ENCODE peak calls at places on chromosomes 4 and X, in five cellular contexts. One of them, this sample, is unnamed.

GRCh38 chr4:152156448-152156847 is 379.4 kb downstream of the FBXW7 start:
- DNase-seq in tibial artery: no peak
- DNase-seq in heart left ventricle: peak
- DNase-seq in astrocyte: no peak
- DNase-seq in PC-3: no peak
- DNase-seq in this sample: no peak

GRCh38 chrX:66021407-66021757 is 18.5 kb downstream of the VSIG4 start:
- DNase-seq in astrocyte: no peak
- DNase-seq in heart left ventricle: no peak
- DNase-seq in PC-3: no peak
- DNase-seq in tibial artery: no peak
- DNase-seq in this sample: no peak

GRCh38 chr4:140284449-140284848 is 89.0 kb upstream of the SCOC start:
- DNase-seq in heart left ventricle: no peak
- DNase-seq in PC-3: no peak
- DNase-seq in tibial artery: no peak
- DNase-seq in astrocyte: no peak
- DNase-seq in this sample: no peak

GRCh38 chr4:130028552-130028951 is 932.6 kb downstream of the C4orf33 start:
- DNase-seq in tibial artery: no peak
- DNase-seq in heart left ventricle: no peak
- DNase-seq in PC-3: no peak
- DNase-seq in astrocyte: no peak
- DNase-seq in this sample: no peak

GRCh38 chr4:112916868-112917267 is 132.6 kb upstream of the ANK2 start:
- DNase-seq in tibial artery: no peak
- DNase-seq in astrocyte: peak
- DNase-seq in PC-3: no peak
- DNase-seq in heart left ventricle: no peak
- DNase-seq in this sample: no peak

GRCh38 chr4:120673696-120674095 is 248.8 kb downstream of the PRDM5 start:
- DNase-seq in heart left ventricle: no peak
- DNase-seq in tibial artery: no peak
- DNase-seq in PC-3: no peak
- DNase-seq in astrocyte: no peak
- DNase-seq in this sample: no peak

GRCh38 chr4:76585897-76586360 is 150.9 kb downstream of the SHROOM3 start:
- DNase-seq in tibial artery: peak
- DNase-seq in astrocyte: peak
- DNase-seq in heart left ventricle: peak
- DNase-seq in PC-3: peak
- DNase-seq in this sample: no peak

GRCh38 chr4:155578726-155579385 is 87.8 kb upstream of the GUCY1A1 start:
- DNase-seq in tibial artery: no peak
- DNase-seq in PC-3: peak
- DNase-seq in heart left ventricle: no peak
- DNase-seq in astrocyte: peak
- DNase-seq in this sample: no peak

GRCh38 chr4:108142870-108143269 is 25.9 kb downstream of the LEF1 start:
- DNase-seq in astrocyte: no peak
- DNase-seq in PC-3: no peak
- DNase-seq in heart left ventricle: no peak
- DNase-seq in tibial artery: no peak
- DNase-seq in this sample: no peak

GRCh38 chr4:2413821-2414610 is 4.4 kb downstream of the ZFYVE28 start:
- DNase-seq in astrocyte: no peak
- DNase-seq in PC-3: peak
- DNase-seq in tibial artery: no peak
- DNase-seq in heart left ventricle: no peak
- DNase-seq in this sample: no peak

GRCh38 chr4:8524595-8525382 is 55.4 kb upstream of the GPR78 start:
- DNase-seq in astrocyte: no peak
- DNase-seq in tibial artery: no peak
- DNase-seq in heart left ventricle: peak
- DNase-seq in PC-3: no peak
- DNase-seq in this sample: no peak

GRCh38 chr4:130705023-130705422 is 1609.1 kb downstream of the C4orf33 start:
- DNase-seq in heart left ventricle: no peak
- DNase-seq in tibial artery: no peak
- DNase-seq in PC-3: peak
- DNase-seq in astrocyte: no peak
- DNase-seq in this sample: no peak

GRCh38 chr4:45693746-45694145 is 430.1 kb downstream of the GABRG1 start:
- DNase-seq in heart left ventricle: no peak
- DNase-seq in tibial artery: no peak
- DNase-seq in astrocyte: no peak
- DNase-seq in PC-3: no peak
- DNase-seq in this sample: no peak

GRCh38 chrX:72498782-72499181 is 73.9 kb downstream of the HDAC8 start:
- DNase-seq in tibial artery: peak
- DNase-seq in PC-3: no peak
- DNase-seq in astrocyte: no peak
- DNase-seq in heart left ventricle: no peak
- DNase-seq in this sample: no peak

GRCh38 chrX:39318497-39319343 is 517.5 kb downstream of the MID1IP1 start:
- DNase-seq in astrocyte: no peak
- DNase-seq in heart left ventricle: no peak
- DNase-seq in PC-3: no peak
- DNase-seq in tibial artery: no peak
- DNase-seq in this sample: no peak

GRCh38 chr4:184413227-184414064 is 60.9 kb downstream of the IRF2 start:
- DNase-seq in astrocyte: no peak
- DNase-seq in heart left ventricle: no peak
- DNase-seq in tibial artery: no peak
- DNase-seq in PC-3: no peak
- DNase-seq in this sample: no peak

DNA sequence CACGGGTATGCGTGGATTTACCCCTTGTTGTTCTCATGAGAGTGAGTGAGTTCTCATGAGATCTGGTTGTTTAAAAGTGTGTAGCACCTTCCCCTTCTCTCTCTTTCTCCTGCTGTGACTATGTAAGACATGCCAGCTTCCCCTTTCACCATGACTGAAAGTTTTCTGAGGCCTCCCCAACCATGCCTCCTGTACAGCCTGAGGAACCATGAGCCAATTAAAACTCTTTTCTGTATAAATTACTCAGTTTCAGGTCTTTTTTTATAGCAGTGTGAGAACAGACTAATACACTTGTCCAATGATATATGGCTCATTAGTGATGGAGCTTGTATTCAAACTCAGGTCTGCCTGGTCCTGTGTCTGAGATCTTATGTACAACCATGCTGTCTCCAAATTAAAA is 28.5 kb upstream of the RTL3 start:
- DNase-seq in heart left ventricle: no peak
- DNase-seq in astrocyte: no peak
- DNase-seq in tibial artery: no peak
- DNase-seq in PC-3: no peak
- DNase-seq in this sample: no peak
- H3K4me3 ChIP-seq in heart left ventricle: no peak
- H3K4me3 ChIP-seq in astrocyte: no peak
- H3K4me3 ChIP-seq in tibial artery: no peak
- H3K4me3 ChIP-seq in PC-3: no peak
- H3K4me3 ChIP-seq in this sample: no peak

DNA sequence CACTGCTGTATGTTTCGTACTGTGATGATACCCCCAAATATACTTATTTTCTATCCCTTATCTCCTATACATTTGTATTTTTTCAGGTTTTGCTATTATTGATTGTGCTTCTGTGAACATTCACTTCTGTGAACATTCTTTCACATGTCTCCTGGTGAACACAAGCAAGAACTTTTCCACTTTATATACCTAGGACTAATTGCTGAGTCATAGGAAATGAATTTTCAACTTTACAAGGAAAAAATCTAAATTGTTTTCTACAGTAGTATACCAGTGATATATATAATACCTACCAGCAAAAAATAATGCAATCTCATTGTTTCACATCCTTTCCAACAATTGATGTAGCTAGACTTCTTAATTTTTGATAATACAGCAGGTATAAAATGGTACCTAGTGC is 139.5 kb upstream of the MAGEB18 start:
- DNase-seq in tibial artery: no peak
- DNase-seq in heart left ventricle: no peak
- DNase-seq in PC-3: no peak
- DNase-seq in astrocyte: no peak
- DNase-seq in this sample: no peak
- H3K27ac ChIP-seq in tibial artery: no peak
- H3K27ac ChIP-seq in heart left ventricle: no peak
- H3K27ac ChIP-seq in PC-3: no peak
- H3K27ac ChIP-seq in astrocyte: no peak
- H3K27ac ChIP-seq in this sample: no peak

GRCh38 chr4:6723851-6724250 is 7.9 kb downstream of the BLOC1S4 start:
- DNase-seq in heart left ventricle: no peak
- DNase-seq in astrocyte: no peak
- DNase-seq in PC-3: no peak
- DNase-seq in tibial artery: no peak
- DNase-seq in this sample: no peak
- H3K4me3 ChIP-seq in heart left ventricle: no peak
- H3K4me3 ChIP-seq in astrocyte: no peak
- H3K4me3 ChIP-seq in PC-3: no peak
- H3K4me3 ChIP-seq in tibial artery: no peak
- H3K4me3 ChIP-seq in this sample: no peak

GRCh38 chr4:125735107-125735506 is 420.4 kb downstream of the FAT4 start:
- DNase-seq in astrocyte: peak
- DNase-seq in PC-3: peak
- DNase-seq in heart left ventricle: no peak
- DNase-seq in tibial artery: no peak
- DNase-seq in this sample: no peak
- H3K27ac ChIP-seq in astrocyte: peak
- H3K27ac ChIP-seq in PC-3: no peak
- H3K27ac ChIP-seq in heart left ventricle: no peak
- H3K27ac ChIP-seq in tibial artery: no peak
- H3K27ac ChIP-seq in this sample: no peak

DNA sequence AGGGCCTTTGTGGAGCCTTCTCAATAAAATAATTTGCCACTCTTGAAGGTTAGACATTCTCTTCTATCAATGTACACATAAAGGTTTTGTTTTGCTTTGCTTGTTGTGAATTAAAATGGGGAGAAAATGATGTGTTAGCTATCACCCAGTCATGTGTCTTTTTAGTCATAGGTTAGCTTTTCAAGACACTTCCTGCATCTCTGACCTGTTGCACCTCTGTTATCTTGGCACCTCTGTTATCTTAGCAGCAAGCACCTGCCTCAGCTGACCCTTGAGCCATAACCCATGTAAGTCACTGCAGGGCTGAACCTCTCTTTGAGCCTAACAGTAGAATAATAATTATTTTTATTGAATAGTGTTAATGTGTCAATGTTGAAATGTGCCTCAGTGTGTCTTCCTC is 1.0 kb downstream of the TMEM144 start:
- DNase-seq in astrocyte: no peak
- DNase-seq in PC-3: no peak
- DNase-seq in tibial artery: no peak
- DNase-seq in heart left ventricle: no peak
- DNase-seq in this sample: no peak
- H3K4me3 ChIP-seq in astrocyte: peak
- H3K4me3 ChIP-seq in PC-3: peak
- H3K4me3 ChIP-seq in tibial artery: peak
- H3K4me3 ChIP-seq in heart left ventricle: peak
- H3K4me3 ChIP-seq in this sample: peak